ENCODE peak calls at places on chromosomes 6 and 20, in seven cellular contexts. I, A, E, F, D, U and V are unnamed samples.

GRCh38 chr6:3919130-3919628 is 70.0 kb downstream of the FAM50B start:
- DNase-seq in I (no peak), A (peak), U (no peak), E (no peak), D (peak), F (no peak), V (no peak)

GRCh38 chr6:81793811-81794210 is 41.3 kb upstream of the TENT5A start:
- DNase-seq in I (no peak), D (no peak), F (no peak), U (no peak), A (no peak), E (no peak), V (no peak)

GRCh38 chr6:137903933-137904821 is 37.1 kb downstream of the TNFAIP3 start:
- DNase-seq in E (no peak), F (no peak), I (no peak), A (no peak), U (no peak), D (no peak), V (no peak)

GRCh38 chr6:118812972-118813371 is 81.0 kb upstream of the ASF1A start:
- DNase-seq in E (no peak), F (no peak), I (no peak), D (no peak), U (no peak), A (no peak), V (no peak)

GRCh38 chr20:51570755-51571469 is 28.4 kb upstream of the NFATC2 start:
- DNase-seq in F (no peak), E (no peak), I (no peak), U (no peak), D (no peak), A (no peak), V (no peak)

GRCh38 chr20:37142708-37143107 is 36.4 kb upstream of the RPN2 start:
- DNase-seq in A (peak), E (no peak), I (no peak), D (no peak), F (no peak), U (no peak), V (no peak)

GRCh38 chr6:8830794-8831193 is 395.4 kb upstream of the SLC35B3 start:
- DNase-seq in D (no peak), U (no peak), A (no peak), E (no peak), I (no peak), F (no peak), V (no peak)

GRCh38 chr20:47551240-47551639 is 49.6 kb downstream of the NCOA3 start:
- DNase-seq in U (no peak), F (no peak), E (no peak), I (no peak), D (no peak), A (no peak), V (no peak)

GRCh38 chr20:8074931-8075330 is 55.4 kb upstream of the TMX4 start:
- DNase-seq in F (no peak), A (no peak), E (no peak), D (no peak), U (no peak), I (no peak), V (no peak)

GRCh38 chr6:21033095-21033494 is 498.8 kb downstream of the CDKAL1 start:
- DNase-seq in F (no peak), I (no peak), A (no peak), U (no peak), E (no peak), D (no peak), V (no peak)

GRCh38 chr20:61813791-61814190 is 251.9 kb downstream of the TAF4 start:
- DNase-seq in A (no peak), F (no peak), U (no peak), D (no peak), E (no peak), I (no peak), V (no peak)

GRCh38 chr20:61814244-61814643 is 251.4 kb downstream of the TAF4 start:
- DNase-seq in E (no peak), U (no peak), D (no peak), A (no peak), F (no peak), I (no peak), V (no peak)

GRCh38 chr20:61812121-61812520 is 253.6 kb downstream of the TAF4 start:
- DNase-seq in U (no peak), D (no peak), E (no peak), I (no peak), A (no peak), F (no peak), V (no peak)

GRCh38 chr20:61814726-61815125 is 251.0 kb downstream of the TAF4 start:
- DNase-seq in E (no peak), A (no peak), F (no peak), U (no peak), I (no peak), D (no peak), V (no peak)

DNA sequence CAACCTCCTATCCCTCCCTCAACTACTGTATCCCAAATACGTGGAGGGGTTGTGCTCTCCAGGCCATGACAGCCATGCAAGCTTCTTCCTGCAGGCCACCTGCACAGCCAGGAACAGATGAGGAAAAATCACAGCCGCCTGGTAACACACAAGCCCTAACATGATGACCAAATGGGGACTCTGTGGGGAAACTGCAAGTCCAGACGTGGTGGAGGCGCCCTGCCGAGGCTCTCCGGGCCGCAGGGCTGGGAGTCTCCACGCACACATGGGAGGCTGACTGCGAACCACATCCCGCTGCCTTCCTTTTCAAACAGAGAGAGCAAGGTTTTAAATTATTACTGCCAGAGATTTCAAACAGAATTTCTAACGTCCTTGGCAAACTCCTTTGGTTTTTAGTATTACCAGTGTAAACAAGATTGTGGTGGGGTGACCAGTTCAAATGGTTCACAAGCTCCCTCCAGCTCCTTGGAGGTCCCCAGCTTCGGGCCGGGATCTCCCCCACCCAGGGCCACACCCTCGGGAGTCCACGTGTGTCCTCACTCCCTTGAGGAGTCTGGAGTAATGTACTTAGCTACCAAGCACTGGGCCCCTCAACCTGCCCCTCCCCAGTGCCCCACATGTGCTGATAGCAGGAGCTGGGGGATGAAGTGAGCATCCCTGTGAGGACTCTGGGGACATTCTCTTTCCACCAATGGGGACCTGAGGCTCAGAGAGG is 252.8 kb downstream of the TAF4 start:
- DNase-seq in A (no peak), U (no peak), D (no peak), I (no peak), F (no peak), E (no peak), V (no peak)
- TF ChIP-seq CTCF in A (no peak), U (no peak), D (no peak), I (no peak), F (no peak), E (no peak), V (no peak)

GRCh38 chr6:47093169-47093568 is 51.0 kb upstream of the ADGRF1 start:
- DNase-seq in I (no peak), U (no peak), D (no peak), F (no peak), E (no peak), A (no peak), V (no peak)

GRCh38 chr6:47094351-47094925 is 52.3 kb upstream of the ADGRF1 start:
- DNase-seq in D (no peak), I (no peak), E (no peak), A (no peak), F (no peak), U (no peak), V (no peak)

GRCh38 chr6:47098570-47098993 is 56.5 kb upstream of the ADGRF1 start:
- DNase-seq in U (no peak), A (no peak), D (no peak), E (no peak), F (no peak), I (no peak), V (no peak)

GRCh38 chr6:47096233-47096887 is 54.2 kb upstream of the ADGRF1 start:
- DNase-seq in E (no peak), F (no peak), U (no peak), D (no peak), I (no peak), A (no peak), V (no peak)

GRCh38 chr6:47097092-47097945 is 55.2 kb upstream of the ADGRF1 start:
- DNase-seq in F (no peak), E (peak), U (no peak), I (peak), A (peak), D (no peak), V (no peak)
- TF ChIP-seq CTCF in F (peak), E (peak), U (peak), I (peak), A (peak), D (peak), V (peak)

GRCh38 chr6:136309729-136310311 is 20.2 kb upstream of the BCLAF1 start:
- DNase-seq in I (peak), U (no peak), E (no peak), F (no peak), A (no peak), D (no peak), V (no peak)
- TF ChIP-seq CTCF in I (no peak), U (peak), E (no peak), F (no peak), A (no peak), D (no peak), V (no peak)

GRCh38 chr20:57062241-57062640 is 204.2 kb downstream of the BMP7 start:
- DNase-seq in E (no peak), F (no peak), I (no peak), D (no peak), A (no peak), U (no peak), V (no peak)

GRCh38 chr20:57062696-57063270 is 203.7 kb downstream of the BMP7 start:
- DNase-seq in I (no peak), U (no peak), D (no peak), F (no peak), A (no peak), E (no peak), V (no peak)

GRCh38 chr20:57060407-57061057 is 205.9 kb downstream of the BMP7 start:
- DNase-seq in I (no peak), A (no peak), E (no peak), F (no peak), D (no peak), U (no peak), V (no peak)

GRCh38 chr20:57059055-57059617 is 207.3 kb downstream of the BMP7 start:
- DNase-seq in A (no peak), I (no peak), D (no peak), E (no peak), U (no peak), F (no peak), V (no peak)

DNA sequence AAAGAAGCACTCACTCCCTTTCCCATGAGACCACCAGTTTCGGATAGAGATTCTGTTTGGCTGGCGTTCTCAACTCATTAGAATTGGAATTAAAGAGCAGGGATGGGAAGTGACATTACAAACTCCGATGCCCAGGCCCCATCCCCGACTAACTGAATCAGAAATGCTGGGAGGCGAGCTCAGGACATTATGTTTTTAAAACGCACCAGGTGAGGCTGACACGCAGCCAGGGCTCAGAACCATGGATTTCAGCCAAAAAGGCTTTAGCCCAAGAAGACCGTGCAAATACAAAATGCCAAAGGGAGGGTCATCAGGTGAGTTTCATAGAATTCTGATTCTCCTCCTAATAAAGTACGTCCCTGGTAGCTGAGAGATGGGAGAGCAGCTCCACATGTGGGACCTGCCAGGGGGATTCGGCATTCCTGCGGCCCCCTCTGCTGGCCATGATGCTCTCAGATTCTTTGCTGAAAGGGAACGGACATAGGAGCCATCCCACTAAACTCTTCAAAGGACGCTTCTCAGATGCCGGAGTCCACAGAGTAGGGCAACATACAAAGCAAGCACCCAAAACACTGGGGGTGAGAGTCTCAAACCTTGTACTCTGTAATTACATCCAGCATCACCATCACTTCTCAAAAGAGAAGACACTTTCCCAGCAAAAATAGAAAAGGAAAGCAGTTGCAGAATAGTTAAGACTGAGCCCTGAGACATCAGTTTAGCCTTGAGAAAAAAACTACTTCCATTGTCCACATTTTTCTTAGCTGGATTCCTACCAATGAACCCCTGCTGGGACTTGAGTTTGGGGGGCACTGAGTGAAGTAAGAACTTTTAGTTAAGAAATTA is 205.2 kb downstream of the BMP7 start:
- DNase-seq in I (peak), A (no peak), E (peak), F (no peak), U (no peak), D (no peak), V (no peak)
- TF ChIP-seq CTCF in I (peak), A (peak), E (peak), F (peak), U (no peak), D (peak), V (peak)

GRCh38 chr20:35738410-35739179 is 3.5 kb downstream of the RBM39 start:
- DNase-seq in A (no peak), F (no peak), D (no peak), U (no peak), I (no peak), E (no peak), V (no peak)

GRCh38 chr20:35742741-35743523 is 872 bp upstream of the RBM39 start:
- DNase-seq in U (no peak), A (no peak), E (no peak), D (no peak), I (no peak), F (no peak), V (no peak)

GRCh38 chr20:35741892-35742740 is at the start of gene RBM39:
- DNase-seq in U (peak), E (peak), D (peak), I (peak), F (peak), A (peak), V (peak)

GRCh38 chr20:35737865-35738333 is 4.2 kb downstream of the RBM39 start:
- DNase-seq in D (no peak), E (no peak), U (no peak), A (no peak), I (no peak), F (no peak), V (no peak)

DNA sequence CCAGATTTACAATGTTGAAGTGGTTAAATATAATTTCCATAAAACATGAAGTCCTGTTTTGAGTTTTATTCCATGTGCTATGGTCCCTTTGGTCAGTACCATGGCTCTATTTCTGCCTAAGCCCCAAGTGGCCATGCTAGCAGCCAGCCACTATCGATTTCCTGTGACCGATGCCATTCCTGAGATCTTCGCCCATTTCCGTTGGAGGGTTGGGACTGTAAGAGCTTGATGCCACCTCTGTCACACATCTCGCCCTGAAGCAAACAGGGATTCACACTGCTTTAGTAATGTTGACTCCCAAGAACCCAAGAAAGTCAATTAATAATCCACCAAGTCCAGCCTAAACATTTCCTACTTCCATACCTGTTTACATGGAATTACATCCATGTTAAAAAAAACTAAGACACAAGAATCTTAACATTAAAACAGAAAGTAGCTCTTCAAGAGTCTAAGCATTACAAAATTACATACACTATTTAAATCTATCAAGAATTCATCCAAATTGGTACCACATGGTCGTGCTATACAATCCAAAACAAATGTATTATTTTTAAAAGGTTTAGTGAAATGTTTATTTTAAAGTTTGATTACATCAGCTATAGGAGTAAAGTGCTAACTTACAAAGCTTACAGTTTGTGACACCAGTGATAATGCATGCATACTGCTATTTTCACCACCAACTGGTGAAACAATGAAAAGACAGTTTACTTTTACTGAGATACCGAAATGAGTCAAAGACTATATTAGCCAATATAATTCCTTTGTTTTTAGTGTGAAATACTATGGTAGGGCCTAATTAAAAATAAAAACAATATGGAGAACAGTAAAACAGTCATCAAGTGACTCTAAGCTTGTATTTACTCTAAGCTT is 2.5 kb downstream of the RBM39 start:
- DNase-seq in F (no peak), D (no peak), I (peak), A (no peak), E (no peak), U (no peak), V (no peak)
- TF ChIP-seq CTCF in F (no peak), D (no peak), I (peak), A (peak), E (peak), U (peak), V (peak)